ENCODE peak calls at places on chromosomes 1 and 21, in four cellular contexts. S is fibroblast of mammary gland; R is activated CD8-positive, alpha-beta memory T cell treated with anti-CD3 and anti-CD28 coated beads for 48 hours; E is CD8-positive, alpha-beta memory T cell. J is an unnamed sample.
A peak's percentile ranks its signal among the peaks of the same experiment; 100 is the strongest.

GRCh38 chr1:222461941-222462340 is 86.0 kb downstream of the HHIPL2 start:
- DNase-seq in S (peak; percentile 7), R (no peak), E (no peak), J (no peak)

GRCh38 chr1:227315500-227316346 is 2.6 kb downstream of the CDC42BPA start:
- DNase-seq in S (peak; percentile 80), R (no peak), E (no peak), J (peak; percentile 83)

GRCh38 chr1:182110635-182111034 is 49.1 kb upstream of the ZNF648 start:
- DNase-seq in S (no peak), R (no peak), E (no peak), J (no peak)

GRCh38 chr1:114756949-114757454 is 782 bp downstream of the CSDE1 start:
- DNase-seq in S (peak; percentile 68), R (peak; percentile 12), E (no peak), J (peak; percentile 58)

GRCh38 chr1:157963713-157964112 is 29.7 kb upstream of the KIRREL1 start:
- DNase-seq in S (peak; percentile 71), R (peak; percentile 22), E (peak; percentile 17), J (peak; percentile 78)

GRCh38 chr1:179146916-179147315 is 65.0 kb downstream of the TOR3A start:
- DNase-seq in S (peak; percentile 85), R (no peak), E (no peak), J (no peak)

GRCh38 chr1:208834346-208835081 is 590.3 kb upstream of the PLXNA2 start:
- DNase-seq in S (no peak), R (no peak), E (no peak), J (no peak)

GRCh38 chr1:27356628-27357280 is 10.0 kb downstream of the MAP3K6 start:
- DNase-seq in S (no peak), R (no peak), E (peak; percentile 32), J (no peak)

GRCh38 chr1:224662870-224663269 is 46.8 kb downstream of the CNIH3 start:
- DNase-seq in S (no peak), R (no peak), E (no peak), J (no peak)

GRCh38 chr1:161106434-161106833 is 8.3 kb downstream of the KLHDC9 start:
- DNase-seq in S (peak; percentile 40), R (no peak), E (no peak), J (no peak)

GRCh38 chr21:21175798-21176334 is 177.7 kb downstream of the NCAM2 start:
- DNase-seq in S (no peak), R (no peak), E (no peak), J (no peak)

GRCh38 chr21:15365751-15366392 is 301.1 kb upstream of the NRIP1 start:
- DNase-seq in S (peak; percentile 51), R (no peak), E (no peak), J (no peak)

GRCh38 chr1:66292944-66293343 is 241.0 kb upstream of the SGIP1 start:
- DNase-seq in S (no peak), R (no peak), E (no peak), J (no peak)

GRCh38 chr21:42039470-42039901 is 29.3 kb upstream of the ZBTB21 start:
- DNase-seq in S (peak; percentile 90), R (no peak), E (no peak), J (peak; percentile 83)

GRCh38 chr1:165153182-165153581 is 203.3 kb downstream of the LMX1A start:
- DNase-seq in S (no peak), R (no peak), E (no peak), J (no peak)

GRCh38 chr1:176701151-176701866 is 238.3 kb downstream of the PAPPA2 start:
- DNase-seq in S (no peak), R (no peak), E (no peak), J (no peak)

GRCh38 chr1:39354572-39354971 is 136.9 kb upstream of the BMP8A start:
- DNase-seq in S (no peak), R (no peak), E (no peak), J (no peak)

GRCh38 chr1:156089704-156090103 is 7.4 kb upstream of the MEX3A start:
- DNase-seq in S (no peak), R (no peak), E (no peak), J (no peak)

GRCh38 chr1:76185207-76185606 is 110.7 kb downstream of the ST6GALNAC3 start:
- DNase-seq in S (no peak), R (no peak), E (no peak), J (no peak)

GRCh38 chr1:222654849-222655248 is 37.0 kb downstream of the MIA3 start:
- DNase-seq in S (peak; percentile 49), R (no peak), E (peak; percentile 57), J (peak; percentile 14)

GRCh38 chr1:59601032-59601431 is 213.7 kb upstream of the HOOK1 start:
- DNase-seq in S (no peak), R (no peak), E (no peak), J (peak; percentile 10)